ENCODE peak calls at places on chromosomes 5 and 9, in five cellular contexts. D is tibial artery, O is tibial nerve, H is psoas muscle, W is pancreas. T is an unnamed sample.

GRCh38 chr5:112240011-112240410 is 179.1 kb downstream of the EPB41L4A start:
- DNase-seq in D (no peak), O (no peak), H (no peak), W (no peak), T (no peak)

GRCh38 chr5:157624144-157624543 is 28.1 kb downstream of the SOX30 start:
- DNase-seq in D (no peak), O (no peak), H (no peak), W (no peak), T (no peak)

GRCh38 chr9:92986175-92987110 is 39.1 kb downstream of the FGD3 start:
- DNase-seq in D (no peak), O (peak; percentile 26), H (no peak), W (no peak), T (no peak)

GRCh38 chr5:2242539-2242938 is 359.8 kb upstream of the IRX4 start:
- DNase-seq in D (no peak), O (no peak), H (no peak), W (no peak), T (no peak)

GRCh38 chr9:100014846-100015245 is 84.0 kb downstream of the ERP44 start:
- DNase-seq in D (no peak), O (no peak), H (no peak), W (no peak), T (no peak)

GRCh38 chr9:16985559-16986348 is 115.3 kb upstream of the BNC2 start:
- DNase-seq in D (peak; percentile 82), O (peak; percentile 23), H (peak; percentile 22), W (no peak), T (no peak)

GRCh38 chr5:99020698-99021048 is 91.9 kb upstream of the CHD1 start:
- DNase-seq in D (no peak), O (no peak), H (no peak), W (no peak), T (no peak)

GRCh38 chr9:36029765-36030528 is 6.8 kb upstream of the RECK start:
- DNase-seq in D (no peak), O (peak; percentile 44), H (no peak), W (no peak), T (no peak)

GRCh38 chr5:103452666-103453065 is 109.9 kb downstream of the NUDT12 start:
- DNase-seq in D (no peak), O (no peak), H (no peak), W (no peak), T (no peak)

GRCh38 chr9:76412638-76413037 is 18.4 kb upstream of the RFK start:
- DNase-seq in D (no peak), O (no peak), H (no peak), W (no peak), T (no peak)

GRCh38 chr5:181126841-181127240 is 4.1 kb downstream of the OR2V1 start:
- DNase-seq in D (no peak), O (no peak), H (no peak), W (no peak), T (no peak)

GRCh38 chr5:96037128-96037527 is 75.5 kb upstream of the ELL2 start:
- DNase-seq in D (no peak), O (no peak), H (no peak), W (peak; percentile 22), T (no peak)

GRCh38 chr9:122191519-122191918 is 31.8 kb downstream of the MORN5 start:
- DNase-seq in D (no peak), O (no peak), H (no peak), W (no peak), T (no peak)

GRCh38 chr5:160475864-160476438 is 54.3 kb downstream of the PTTG1 start:
- DNase-seq in D (no peak), O (no peak), H (no peak), W (no peak), T (no peak)

GRCh38 chr9:95494416-95495371 is 22.1 kb downstream of the PTCH1 start:
- DNase-seq in D (no peak), O (no peak), H (no peak), W (peak; percentile 54), T (no peak)

GRCh38 chr9:6356904-6357303 is 28.7 kb downstream of the TPD52L3 start:
- DNase-seq in D (no peak), O (no peak), H (no peak), W (no peak), T (no peak)

GRCh38 chr9:134295746-134296250 is 30.5 kb upstream of the RXRA start:
- DNase-seq in D (no peak), O (no peak), H (no peak), W (no peak), T (no peak)

GRCh38 chr9:131125288-131126058 is at the start of gene NUP214:
- DNase-seq in D (peak; percentile 98), O (peak; percentile 99), H (peak; percentile 99), W (peak; percentile 99), T (peak; percentile 98)
- H3K36me3 ChIP-seq in D (peaks cover 30% of the 10 kb centered on the region), O (no peaks in the 10 kb centered on the region), H (peaks cover 37% of the 10 kb centered on the region), W (no peaks in the 10 kb centered on the region), T (peaks cover 34% of the 10 kb centered on the region)

DNA sequence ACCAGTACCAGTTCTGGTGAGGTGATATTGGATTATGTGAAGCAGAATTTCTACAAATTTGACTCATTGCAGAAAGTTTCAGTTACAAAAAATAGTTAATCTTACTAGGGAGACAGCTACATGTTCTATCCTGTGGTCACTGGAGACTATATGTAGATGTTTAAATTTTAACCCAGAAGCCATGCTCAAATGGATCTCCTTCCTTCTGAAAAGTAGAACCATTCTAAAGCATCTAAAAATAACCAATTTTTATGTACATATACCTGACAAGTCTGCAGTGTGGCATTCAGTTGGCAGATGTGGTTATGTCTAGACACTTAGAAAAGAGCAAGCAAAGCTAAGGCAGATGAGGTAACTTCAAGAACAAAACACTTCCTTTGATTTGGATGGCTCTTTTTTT is 65.5 kb upstream of the POU4F3 start:
- DNase-seq in D (no peak), O (no peak), H (no peak), W (no peak), T (no peak)
- H3K36me3 ChIP-seq in D (peaks cover 71% of the 10 kb centered on the region), O (peaks cover 5% of the 10 kb centered on the region), H (peaks cover 98% of the 10 kb centered on the region), W (peaks cover 4% of the 10 kb centered on the region), T (peaks cover 98% of the 10 kb centered on the region)

GRCh38 chr9:37441776-37442370 is 19.4 kb downstream of the GRHPR start:
- DNase-seq in D (no peak), O (no peak), H (no peak), W (no peak), T (no peak)
- H3K36me3 ChIP-seq in D (peaks cover 46% of the 10 kb centered on the region), O (peaks cover 13% of the 10 kb centered on the region), H (peaks cover 58% of the 10 kb centered on the region), W (peaks cover 21% of the 10 kb centered on the region), T (peaks cover 67% of the 10 kb centered on the region)

DNA sequence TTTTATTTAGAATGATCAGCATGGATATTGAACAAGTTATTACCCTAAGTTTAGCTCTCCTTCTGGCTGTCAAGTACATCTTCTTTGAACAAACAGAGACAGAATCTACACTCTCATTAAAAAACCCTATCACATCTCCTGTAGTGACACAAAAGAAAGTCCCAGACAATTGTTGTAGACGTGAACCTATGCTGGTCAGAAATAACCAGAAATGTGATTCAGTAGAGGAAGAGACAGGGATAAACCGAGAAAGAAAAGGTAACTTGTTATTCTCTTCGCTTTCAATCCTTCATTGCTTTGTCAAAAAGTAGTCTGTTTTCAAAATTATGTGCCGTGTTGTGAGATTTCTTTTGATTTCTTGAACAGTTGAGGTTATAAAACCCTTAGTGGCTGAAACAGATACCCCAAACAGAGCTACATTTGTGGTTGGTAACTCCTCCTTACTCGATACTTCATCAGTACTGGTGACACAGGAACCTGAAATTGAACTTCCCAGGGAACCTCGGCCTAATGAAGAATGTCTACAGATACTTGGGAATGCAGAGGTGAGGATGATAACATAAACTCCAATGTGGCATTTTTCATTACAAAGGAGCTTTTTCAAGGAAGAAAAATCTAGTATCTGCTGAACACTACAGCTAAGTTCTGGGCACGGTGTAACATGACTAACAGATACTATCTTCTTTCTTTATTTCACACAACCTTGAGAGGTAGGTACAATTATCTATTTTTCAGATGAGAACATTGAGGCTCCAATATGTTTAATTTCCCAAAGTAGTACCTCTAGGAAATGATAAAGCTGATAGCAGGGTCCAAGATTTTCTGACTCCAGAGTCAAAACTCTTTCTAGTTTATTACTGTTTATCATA is 14.3 kb downstream of the HMGCR start:
- DNase-seq in D (no peak), O (no peak), H (no peak), W (no peak), T (no peak)
- H3K36me3 ChIP-seq in D (peaks cover 69% of the 10 kb centered on the region), O (peaks cover 37% of the 10 kb centered on the region), H (peaks cover 99% of the 10 kb centered on the region), W (peaks cover 33% of the 10 kb centered on the region), T (peaks cover 100% of the 10 kb centered on the region)

DNA sequence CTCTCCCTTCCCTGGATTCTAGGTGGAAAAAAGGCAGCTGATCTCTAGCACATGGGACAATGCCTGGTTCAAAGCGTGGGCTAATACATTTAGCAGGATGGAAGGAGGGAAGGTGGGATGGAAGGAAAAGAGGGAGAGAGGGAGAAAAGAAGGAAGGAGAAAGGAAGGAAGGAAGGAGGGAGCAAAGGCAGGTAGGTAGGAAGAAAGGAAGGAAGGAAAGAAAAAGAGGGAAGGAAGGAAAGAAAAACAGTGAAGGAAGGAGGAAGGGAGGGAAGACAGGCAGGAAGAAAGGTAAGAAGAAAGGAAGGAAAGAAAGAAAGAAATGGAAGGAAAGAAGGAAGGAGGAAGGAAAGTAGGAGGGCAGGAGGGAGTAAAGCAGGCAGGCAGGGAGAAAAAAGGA is 12.2 kb upstream of the PALM2AKAP2 start:
- DNase-seq in D (no peak), O (no peak), H (no peak), W (no peak), T (no peak)
- H3K36me3 ChIP-seq in D (no peaks in the 10 kb centered on the region), O (no peaks in the 10 kb centered on the region), H (no peaks in the 10 kb centered on the region), W (no peaks in the 10 kb centered on the region), T (no peaks in the 10 kb centered on the region)

DNA sequence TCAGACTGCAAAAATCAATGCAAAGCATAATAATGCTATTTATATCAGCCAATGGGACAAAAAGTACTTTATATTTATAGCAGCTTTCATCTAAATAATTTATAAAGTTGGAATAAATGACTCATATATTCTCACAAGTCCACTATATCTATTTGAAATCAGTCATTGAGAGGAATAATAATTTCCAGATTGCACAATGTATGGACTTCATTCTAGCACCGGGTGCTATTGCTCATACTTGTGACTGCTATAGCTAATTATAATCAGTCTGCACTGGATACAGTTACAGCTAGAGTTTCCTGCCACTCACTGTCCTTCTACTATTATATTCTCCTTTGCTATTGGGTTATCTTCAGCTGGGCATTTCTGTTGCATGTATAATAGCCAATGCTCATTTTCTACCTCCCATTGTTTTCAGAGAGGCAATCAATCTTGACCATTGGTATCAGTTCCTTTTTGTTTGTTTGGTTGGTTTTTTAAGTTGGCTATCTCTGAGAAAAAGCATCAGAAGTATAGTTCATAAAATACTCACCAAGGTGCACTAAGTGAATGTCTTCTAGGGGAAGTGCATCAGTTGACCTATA is 1.9 kb downstream of the CDH18 start:
- DNase-seq in D (no peak), O (no peak), H (no peak), W (no peak), T (no peak)
- H3K36me3 ChIP-seq in D (no peaks in the 10 kb centered on the region), O (no peaks in the 10 kb centered on the region), H (no peaks in the 10 kb centered on the region), W (no peaks in the 10 kb centered on the region), T (no peaks in the 10 kb centered on the region)

GRCh38 chr5:178227929-178228328 is 4.7 kb downstream of the PHYKPL start:
- DNase-seq in D (no peak), O (no peak), H (no peak), W (no peak), T (no peak)

GRCh38 chr5:178229861-178230260 is 2.7 kb downstream of the PHYKPL start:
- DNase-seq in D (no peak), O (no peak), H (no peak), W (no peak), T (no peak)

GRCh38 chr5:178225174-178225573 is 7.4 kb downstream of the PHYKPL start:
- DNase-seq in D (no peak), O (no peak), H (peak; percentile 8), W (no peak), T (no peak)

GRCh38 chr5:178228609-178229008 is 4.0 kb downstream of the PHYKPL start:
- DNase-seq in D (no peak), O (no peak), H (no peak), W (no peak), T (no peak)

GRCh38 chr5:178227138-178227659 is 5.4 kb downstream of the PHYKPL start:
- DNase-seq in D (no peak), O (no peak), H (peak; percentile 1), W (no peak), T (no peak)
- H3K36me3 ChIP-seq in D (peaks cover 9% of the 10 kb centered on the region), O (no peaks in the 10 kb centered on the region), H (peaks cover 80% of the 10 kb centered on the region), W (no peaks in the 10 kb centered on the region), T (peaks cover 61% of the 10 kb centered on the region)

T was measured in RWPE2.